ENCODE peak calls at places on chromosome 15, in five cellular contexts. S is left lung, L is psoas muscle, W is heart left ventricle, P is left ventricle myocardium inferior. Y is an unnamed sample.

GRCh38 chr15:64070965-64071851 is 22.4 kb downstream of the CIAO2A start:
- DNase-seq in S (peak), L (peak), W (no peak), P (no peak), Y (no peak)

GRCh38 chr15:48876057-48876456 is 1.9 kb upstream of the EID1 start:
- DNase-seq in S (no peak), L (no peak), W (no peak), P (no peak), Y (no peak)

GRCh38 chr15:77057072-77057471 is 13.8 kb downstream of the TSPAN3 start:
- DNase-seq in S (no peak), L (no peak), W (no peak), P (no peak), Y (no peak)

GRCh38 chr15:41490355-41490754 is 3.3 kb upstream of the ITPKA start:
- DNase-seq in S (no peak), L (no peak), W (no peak), P (no peak), Y (no peak)

GRCh38 chr15:64478863-64479262 is 18.5 kb downstream of the ZNF609 start:
- DNase-seq in S (no peak), L (no peak), W (no peak), P (no peak), Y (no peak)

GRCh38 chr15:40398413-40398873 is 7.2 kb upstream of the IVD start:
- DNase-seq in S (peak), L (no peak), W (peak), P (no peak), Y (no peak)

GRCh38 chr15:48592221-48592731 is 53.2 kb downstream of the FBN1 start:
- DNase-seq in S (no peak), L (no peak), W (no peak), P (no peak), Y (no peak)

GRCh38 chr15:49815937-49816336 is 195.1 kb downstream of the DTWD1 start:
- DNase-seq in S (no peak), L (no peak), W (no peak), P (peak), Y (no peak)

GRCh38 chr15:73125219-73125618 is 73.0 kb downstream of the NEO1 start:
- DNase-seq in S (no peak), L (no peak), W (no peak), P (no peak), Y (no peak)

GRCh38 chr15:31330836-31331235 is 4.2 kb downstream of the KLF13 start:
- DNase-seq in S (no peak), L (no peak), W (no peak), P (peak), Y (no peak)

GRCh38 chr15:40511472-40512133 is 40.8 kb downstream of the CHST14 start:
- DNase-seq in S (peak), L (peak), W (peak), P (peak), Y (peak)

GRCh38 chr15:75109021-75109690 is 85.8 kb downstream of the PPCDC start:
- DNase-seq in S (no peak), L (no peak), W (no peak), P (no peak), Y (no peak)

GRCh38 chr15:49062900-49063299 is 16.7 kb upstream of the SECISBP2L start:
- DNase-seq in S (no peak), L (no peak), W (no peak), P (no peak), Y (no peak)

DNA sequence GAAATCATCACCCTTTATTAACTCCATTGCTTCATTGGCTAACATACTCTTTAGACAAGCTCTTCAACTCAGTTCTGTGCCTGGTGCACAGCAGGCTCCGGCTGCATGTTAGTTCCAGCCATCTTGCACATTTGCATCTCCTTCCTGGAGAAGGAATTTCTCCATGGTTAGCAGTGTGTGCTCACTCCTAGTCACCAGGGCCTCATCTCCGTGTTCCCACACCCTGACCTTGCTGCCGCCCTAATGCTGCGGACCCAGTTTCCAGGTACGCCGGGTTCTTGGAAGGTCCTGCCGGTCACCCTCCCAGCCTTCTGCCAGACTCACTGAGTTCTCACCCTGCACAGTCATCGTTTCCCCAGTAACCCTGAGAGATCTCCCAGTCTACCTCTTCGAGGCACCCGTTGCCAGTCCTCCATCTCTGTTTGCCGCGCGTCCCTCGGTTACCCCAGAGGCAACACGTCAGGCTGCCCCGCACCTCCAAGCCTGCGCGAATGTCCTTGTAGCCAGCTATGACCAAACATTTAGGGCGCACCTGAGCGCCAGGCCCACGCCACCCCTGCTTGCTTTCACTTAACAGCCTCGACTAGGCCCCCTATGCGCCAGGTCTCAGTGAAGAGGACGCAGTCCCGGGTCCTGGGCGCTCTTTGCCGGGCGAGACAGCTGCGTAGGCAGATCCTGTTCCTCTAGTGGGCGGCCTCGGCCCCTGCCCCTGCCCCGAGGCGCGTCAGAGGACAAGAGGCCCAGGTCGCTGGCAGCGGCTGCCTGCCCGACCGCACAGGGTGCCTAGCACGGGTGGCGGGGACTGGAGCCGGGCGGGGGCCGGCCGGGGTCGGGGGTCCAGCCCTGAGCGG is 744 bp upstream of the ZNF592 start:
- DNase-seq in S (peak), L (peak), W (peak), P (peak), Y (peak)
- TF ChIP-seq CTCF in S (peak), L (no peak), W (no peak), P (no peak), Y (no peak)

GRCh38 chr15:60932051-60932915 is 296.8 kb downstream of the RORA start:
- DNase-seq in S (no peak), L (peak), W (no peak), P (no peak), Y (no peak)
- TF ChIP-seq CTCF in S (no peak), L (peak), W (no peak), P (peak), Y (no peak)

GRCh38 chr15:85415779-85416178 is 35.4 kb downstream of the AKAP13 start:
- DNase-seq in S (no peak), L (no peak), W (no peak), P (no peak), Y (no peak)

GRCh38 chr15:85412956-85413854 is 32.8 kb downstream of the AKAP13 start:
- DNase-seq in S (peak), L (peak), W (peak), P (peak), Y (no peak)

GRCh38 chr15:85414037-85414436 is 33.6 kb downstream of the AKAP13 start:
- DNase-seq in S (no peak), L (no peak), W (no peak), P (no peak), Y (no peak)

GRCh38 chr15:85414991-85415390 is 34.6 kb downstream of the AKAP13 start:
- DNase-seq in S (no peak), L (no peak), W (no peak), P (no peak), Y (no peak)

DNA sequence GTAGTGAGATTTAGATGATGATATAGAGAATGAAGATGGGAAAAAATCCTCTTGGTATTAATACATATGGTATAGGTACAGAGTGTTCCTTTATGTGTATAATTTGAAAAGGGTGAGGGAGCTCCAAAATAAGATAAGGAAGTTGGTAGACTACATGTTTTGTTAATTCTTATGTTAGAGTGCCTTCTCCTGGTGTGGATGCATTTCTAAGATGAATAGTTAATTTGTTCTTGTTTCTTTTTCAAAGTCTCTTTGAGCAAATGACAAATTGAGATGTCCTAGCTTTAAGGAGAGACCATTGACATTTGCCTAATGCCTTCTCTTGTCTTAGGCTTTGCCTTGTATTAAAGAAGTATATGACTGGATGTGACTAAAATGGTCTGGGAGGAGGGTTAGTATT is 34.1 kb downstream of the AKAP13 start:
- DNase-seq in S (no peak), L (no peak), W (no peak), P (no peak), Y (no peak)
- TF ChIP-seq CTCF in S (no peak), L (peak), W (peak), P (peak), Y (no peak)

GRCh38 chr15:79433610-79434009 is 1.5 kb downstream of the MINAR1 start:
- DNase-seq in S (no peak), L (no peak), W (no peak), P (no peak), Y (no peak)
- TF ChIP-seq CTCF in S (no peak), L (no peak), W (no peak), P (no peak), Y (no peak)

GRCh38 chr15:44541282-44541958 is 4.5 kb downstream of the EIF3J start:
- DNase-seq in S (no peak), L (no peak), W (no peak), P (no peak), Y (no peak)

GRCh38 chr15:44550256-44550655 is 13.3 kb downstream of the EIF3J start:
- DNase-seq in S (no peak), L (no peak), W (no peak), P (no peak), Y (no peak)

GRCh38 chr15:44550734-44551133 is 13.8 kb downstream of the EIF3J start:
- DNase-seq in S (no peak), L (no peak), W (no peak), P (no peak), Y (no peak)

DNA sequence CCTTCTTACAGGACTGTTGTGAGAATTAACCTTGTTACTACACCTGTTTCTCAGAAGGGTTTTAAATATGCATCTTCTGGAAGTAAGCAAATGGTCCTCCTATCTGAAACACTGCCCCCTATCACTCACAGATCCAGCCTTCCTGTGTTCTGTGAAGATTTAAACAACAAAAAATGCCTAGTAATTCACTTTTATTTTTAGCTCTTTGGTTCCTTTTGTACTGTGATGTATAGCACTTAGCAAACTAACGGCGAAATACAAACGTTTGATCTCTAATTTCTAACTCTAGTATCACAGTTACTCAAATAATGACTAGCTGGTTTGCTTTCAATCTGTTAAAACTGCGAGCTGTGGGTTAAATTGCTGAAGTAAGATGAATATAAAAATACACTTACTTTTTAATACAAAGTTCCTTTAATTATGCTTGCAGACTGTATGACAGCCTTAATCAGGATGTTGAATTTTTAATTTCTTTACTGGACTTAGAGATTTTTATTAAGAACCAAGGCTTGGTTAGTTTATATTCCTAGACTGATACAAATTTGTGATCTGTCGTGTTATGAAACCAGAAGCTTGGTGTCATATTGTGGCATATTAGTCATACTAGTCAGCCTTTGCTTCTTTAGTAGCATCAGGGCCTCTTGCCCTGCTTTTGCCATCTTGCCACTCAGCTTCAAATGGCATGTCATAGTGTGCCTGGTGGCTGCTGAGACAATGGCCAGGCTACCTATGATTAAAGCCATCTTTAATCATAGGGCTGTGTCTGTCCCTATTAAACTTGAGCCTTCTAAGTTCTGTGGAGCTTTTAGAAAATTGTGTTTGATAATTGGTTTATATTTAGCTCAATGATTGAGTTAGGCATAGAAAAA is 9.2 kb downstream of the EIF3J start:
- DNase-seq in S (no peak), L (no peak), W (no peak), P (no peak), Y (no peak)
- TF ChIP-seq CTCF in S (no peak), L (peak), W (no peak), P (no peak), Y (no peak)

GRCh38 chr15:37204698-37205097 is 104.3 kb upstream of the MEIS2 start:
- DNase-seq in S (no peak), L (no peak), W (no peak), P (no peak), Y (no peak)
- TF ChIP-seq CTCF in S (no peak), L (no peak), W (no peak), P (peak), Y (no peak)

GRCh38 chr15:68829068-68829467 is 8.4 kb upstream of the ANP32A start:
- DNase-seq in S (no peak), L (no peak), W (no peak), P (no peak), Y (no peak)

GRCh38 chr15:68834356-68834755 is 13.7 kb upstream of the ANP32A start:
- DNase-seq in S (peak), L (no peak), W (no peak), P (no peak), Y (no peak)

GRCh38 chr15:68830141-68830540 is 9.4 kb upstream of the ANP32A start:
- DNase-seq in S (no peak), L (no peak), W (no peak), P (no peak), Y (no peak)

DNA sequence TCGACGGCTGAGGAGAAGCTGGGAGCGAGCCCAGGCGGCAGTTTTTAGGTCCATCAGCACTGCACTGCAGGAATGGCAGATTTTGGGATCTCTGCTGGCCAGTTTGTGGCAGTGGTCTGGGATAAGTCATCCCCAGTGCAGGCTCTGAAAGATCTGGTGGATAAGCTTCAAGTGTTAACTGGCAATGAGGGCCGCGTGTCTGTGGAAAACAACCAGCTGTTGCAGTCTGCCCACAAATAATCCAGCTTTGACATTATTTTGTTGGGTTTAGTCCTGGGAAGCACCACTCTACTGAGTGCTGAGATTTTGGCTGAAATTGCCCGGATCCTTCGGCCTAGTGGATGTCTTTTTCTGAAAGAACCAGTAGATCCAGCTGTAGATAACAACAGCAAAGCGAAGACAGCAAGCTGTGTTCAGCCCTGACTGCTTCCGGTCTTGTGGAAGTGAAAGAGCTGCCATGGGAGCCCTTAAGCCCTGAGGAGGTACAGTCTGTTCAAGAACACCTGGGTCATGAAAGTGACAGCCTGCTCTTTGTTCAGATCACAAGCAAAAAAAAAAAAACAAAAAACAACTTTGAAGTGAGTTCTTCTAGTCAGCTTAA is 13.1 kb upstream of the ANP32A start:
- DNase-seq in S (no peak), L (no peak), W (no peak), P (no peak), Y (no peak)
- TF ChIP-seq CTCF in S (no peak), L (no peak), W (no peak), P (no peak), Y (no peak)

GRCh38 chr15:78341057-78341763 is 1.1 kb downstream of the CRABP1 start:
- DNase-seq in S (peak), L (no peak), W (no peak), P (no peak), Y (no peak)

GRCh38 chr15:78339559-78339958 is 594 bp upstream of the CRABP1 start:
- DNase-seq in S (no peak), L (no peak), W (no peak), P (no peak), Y (no peak)

GRCh38 chr15:78343431-78343830 is 3.3 kb downstream of the CRABP1 start:
- DNase-seq in S (no peak), L (no peak), W (no peak), P (no peak), Y (no peak)

GRCh38 chr15:78338756-78339155 is 1.4 kb upstream of the CRABP1 start:
- DNase-seq in S (no peak), L (no peak), W (no peak), P (no peak), Y (no peak)

GRCh38 chr15:78340243-78341056 is at the start of gene CRABP1:
- DNase-seq in S (peak), L (no peak), W (no peak), P (no peak), Y (no peak)
- TF ChIP-seq CTCF in S (no peak), L (no peak), W (no peak), P (no peak), Y (no peak)

GRCh38 chr15:100853676-100854440 is 25.8 kb upstream of the ALDH1A3 start:
- DNase-seq in S (no peak), L (no peak), W (no peak), P (no peak), Y (no peak)

GRCh38 chr15:100844778-100845177 is 34.9 kb upstream of the ALDH1A3 start:
- DNase-seq in S (no peak), L (no peak), W (no peak), P (no peak), Y (no peak)

GRCh38 chr15:100847194-100847593 is 32.4 kb upstream of the ALDH1A3 start:
- DNase-seq in S (no peak), L (no peak), W (no peak), P (no peak), Y (no peak)

GRCh38 chr15:100852630-100853029 is 27.0 kb upstream of the ALDH1A3 start:
- DNase-seq in S (no peak), L (no peak), W (no peak), P (no peak), Y (no peak)

GRCh38 chr15:100849021-100849831 is 30.4 kb upstream of the ALDH1A3 start:
- DNase-seq in S (peak), L (peak), W (peak), P (peak), Y (no peak)
- TF ChIP-seq CTCF in S (no peak), L (peak), W (peak), P (peak), Y (no peak)

Y was measured in mesothelial cell of epicardium.